ENCODE peak calls at places on chromosomes 2 and 18, in five cellular contexts. R, Q, G, O and W are unnamed samples.

GRCh38 chr18:59593291-59593717 is 103.9 kb downstream of the CCBE1 start:
- DNase-seq in G (no peak), R (no peak), Q (no peak), O (no peak), W (no peak)

GRCh38 chr2:24538720-24539119 is 47.7 kb downstream of the NCOA1 start:
- DNase-seq in R (no peak), O (no peak), Q (no peak), G (peak; percentile 46), W (no peak)

GRCh38 chr2:174331731-174332606 is 2.8 kb upstream of the SP9 start:
- DNase-seq in Q (no peak), G (no peak), R (peak; percentile 23), O (no peak), W (peak; percentile 66)

GRCh38 chr18:56910967-56911366 is 235.9 kb upstream of the BOD1L2 start:
- DNase-seq in Q (no peak), R (no peak), O (peak; percentile 20), G (no peak), W (peak; percentile 28)

GRCh38 chr2:85892216-85892944 is 3.6 kb upstream of the ST3GAL5 start:
- DNase-seq in G (no peak), Q (no peak), O (no peak), R (no peak), W (no peak)

GRCh38 chr2:147910990-147911473 is 66.2 kb downstream of the ACVR2A start:
- DNase-seq in R (peak; percentile 84), O (peak; percentile 82), G (peak; percentile 58), Q (no peak), W (peak; percentile 75)

GRCh38 chr2:235979753-235980459 is 188.3 kb downstream of the GBX2 start:
- DNase-seq in Q (no peak), G (no peak), R (no peak), O (no peak), W (no peak)

GRCh38 chr2:238101891-238102841 is 2.0 kb downstream of the ESPNL start:
- DNase-seq in O (peak; percentile 3), G (no peak), Q (peak; percentile 52), R (no peak), W (no peak)

GRCh38 chr2:225428360-225428759 is 28.9 kb downstream of the NYAP2 start:
- DNase-seq in R (no peak), Q (no peak), O (no peak), G (no peak), W (no peak)

GRCh38 chr2:158994920-158995676 is 26.7 kb downstream of the TANC1 start:
- DNase-seq in R (no peak), O (peak; percentile 67), G (no peak), Q (peak; percentile 39), W (peak; percentile 11)

GRCh38 chr2:50225021-50225928 is 806.7 kb downstream of the NRXN1 start:
- DNase-seq in Q (no peak), G (no peak), R (no peak), O (peak; percentile 9), W (peak; percentile 76)

GRCh38 chr2:240296611-240297552 is 138.6 kb upstream of the GPC1 start:
- DNase-seq in Q (peak; percentile 17), R (no peak), G (no peak), O (no peak), W (no peak)

GRCh38 chr2:205524656-205525055 is 157.6 kb upstream of the NRP2 start:
- DNase-seq in G (no peak), O (no peak), Q (no peak), R (peak; percentile 89), W (no peak)

GRCh38 chr2:17590342-17590911 is 49.9 kb downstream of the VSNL1 start:
- DNase-seq in R (no peak), O (no peak), Q (no peak), G (no peak), W (peak; percentile 46)

GRCh38 chr2:188853307-188853706 is 120.9 kb upstream of the COL3A1 start:
- DNase-seq in O (peak; percentile 59), Q (peak; percentile 41), G (no peak), R (no peak), W (no peak)

GRCh38 chr2:49753344-49753930 is 599.1 kb upstream of the FSHR start:
- DNase-seq in O (peak; percentile 16), G (no peak), R (no peak), Q (no peak), W (no peak)

GRCh38 chr2:62010632-62011276 is 105.3 kb downstream of the COMMD1 start:
- DNase-seq in G (peak; percentile 35), Q (no peak), O (no peak), R (no peak), W (no peak)

GRCh38 chr18:72652990-72653593 is 109.0 kb upstream of the CBLN2 start:
- DNase-seq in G (peak; percentile 25), R (peak; percentile 65), Q (peak; percentile 61), O (peak; percentile 70), W (peak; percentile 80)

GRCh38 chr18:55751476-55751875 is 163.5 kb upstream of the TCF4 start:
- DNase-seq in Q (no peak), G (no peak), R (no peak), O (no peak), W (no peak)

GRCh38 chr18:55748227-55748738 is 160.3 kb upstream of the TCF4 start:
- DNase-seq in O (no peak), G (no peak), Q (no peak), R (no peak), W (no peak)

GRCh38 chr18:55753643-55754255 is 165.8 kb upstream of the TCF4 start:
- DNase-seq in Q (no peak), O (no peak), G (no peak), R (peak; percentile 81), W (no peak)
- TF ChIP-seq EZH2phosphoT487 in Q (no peak), O (no peak), G (no peak), R (no peak), W (no peak)

GRCh38 chr2:160652236-160652635 is 158.6 kb upstream of the RBMS1 start:
- DNase-seq in Q (no peak), R (no peak), O (no peak), G (no peak), W (no peak)

GRCh38 chr2:160647967-160648685 is 154.5 kb upstream of the RBMS1 start:
- DNase-seq in G (no peak), Q (no peak), O (no peak), R (no peak), W (no peak)

GRCh38 chr2:160649698-160650097 is 156.1 kb upstream of the RBMS1 start:
- DNase-seq in R (no peak), Q (no peak), O (no peak), G (no peak), W (no peak)

GRCh38 chr2:160651416-160652200 is 158.0 kb upstream of the RBMS1 start:
- DNase-seq in Q (no peak), O (no peak), R (peak; percentile 39), G (no peak), W (no peak)

DNA sequence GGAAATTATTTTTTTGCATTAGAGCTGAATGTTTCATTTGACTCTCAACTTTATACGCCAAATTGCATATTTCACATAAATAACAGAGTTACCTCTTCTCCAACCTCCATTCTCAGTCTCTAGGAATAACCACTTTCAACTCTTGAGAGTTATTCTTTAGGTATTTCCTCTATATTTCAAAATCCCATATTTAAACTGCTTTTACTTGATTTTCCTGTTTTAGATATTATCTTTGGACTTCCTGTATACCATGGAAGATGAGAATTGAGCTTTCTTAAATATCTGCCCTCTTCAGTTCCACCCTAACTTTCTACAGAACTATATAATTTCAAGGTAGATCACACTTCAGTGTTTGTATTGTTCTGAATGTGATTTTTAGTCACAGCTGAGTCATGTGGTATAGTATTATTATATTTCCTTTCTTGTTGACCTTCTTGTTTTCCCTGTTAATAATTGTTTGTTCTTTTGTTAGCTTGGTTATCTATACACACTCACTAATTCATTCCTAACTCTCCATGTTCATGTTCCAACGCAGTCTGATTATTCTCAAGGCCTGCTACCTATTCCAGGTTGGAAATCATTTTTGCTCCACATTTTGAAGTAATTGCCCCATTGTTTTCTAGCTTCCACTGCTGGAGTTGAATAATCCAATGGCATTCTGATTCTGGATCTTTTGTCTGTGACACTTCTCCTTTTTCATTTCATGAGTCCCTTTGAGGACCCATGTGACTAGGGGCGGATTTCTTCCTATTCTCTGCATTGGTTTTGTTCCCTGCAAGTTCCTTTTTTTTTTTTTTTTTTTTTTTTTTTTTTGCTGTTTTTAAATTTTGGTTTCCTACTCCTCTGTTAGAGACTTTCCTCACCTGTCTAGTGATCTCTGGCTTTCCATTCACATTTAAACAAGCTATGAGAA is 156.8 kb upstream of the RBMS1 start:
- DNase-seq in G (no peak), O (no peak), Q (no peak), R (peak; percentile 88), W (no peak)
- TF ChIP-seq EZH2phosphoT487 in G (no peak), O (no peak), Q (no peak), R (no peak), W (no peak)

DNA sequence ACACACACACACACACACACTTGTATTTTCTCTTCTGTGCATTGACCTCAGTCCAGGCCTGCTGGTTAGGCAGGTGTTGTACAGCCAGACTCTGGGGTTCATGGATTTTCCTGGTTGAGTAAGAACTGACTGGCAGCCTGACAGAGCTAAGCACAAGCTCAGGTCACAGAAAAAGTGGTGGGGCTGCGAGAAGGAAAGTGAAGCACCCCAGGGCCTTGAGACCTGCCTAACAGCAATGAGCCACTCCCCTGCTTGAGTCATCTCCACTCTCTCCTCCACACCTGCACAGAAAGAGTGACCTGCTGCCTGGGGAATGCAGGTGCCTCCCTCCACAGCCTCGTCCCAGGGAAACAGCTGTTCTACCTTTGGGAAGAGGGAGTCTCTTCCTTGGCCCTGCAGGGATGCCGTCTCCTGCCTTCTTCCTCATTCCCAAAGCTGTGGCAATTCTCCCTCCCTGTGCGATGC is 91.4 kb upstream of the LGALSL start:
- DNase-seq in R (peak; percentile 92), Q (no peak), G (no peak), O (peak; percentile 72), W (no peak)
- TF ChIP-seq EZH2phosphoT487 in R (no peak), Q (no peak), G (no peak), O (no peak), W (no peak)

GRCh38 chr2:168565512-168565911 is 109.4 kb downstream of the CERS6 start:
- DNase-seq in G (no peak), O (no peak), Q (no peak), R (no peak), W (no peak)
- TF ChIP-seq EZH2phosphoT487 in G (no peak), O (no peak), Q (no peak), R (no peak), W (no peak)

GRCh38 chr2:220366765-220367164 is 739.3 kb downstream of the SLC4A3 start:
- DNase-seq in R (no peak), Q (no peak), G (no peak), O (no peak), W (no peak)

GRCh38 chr2:220370764-220371163 is 743.3 kb downstream of the SLC4A3 start:
- DNase-seq in G (no peak), R (no peak), Q (no peak), O (no peak), W (no peak)

DNA sequence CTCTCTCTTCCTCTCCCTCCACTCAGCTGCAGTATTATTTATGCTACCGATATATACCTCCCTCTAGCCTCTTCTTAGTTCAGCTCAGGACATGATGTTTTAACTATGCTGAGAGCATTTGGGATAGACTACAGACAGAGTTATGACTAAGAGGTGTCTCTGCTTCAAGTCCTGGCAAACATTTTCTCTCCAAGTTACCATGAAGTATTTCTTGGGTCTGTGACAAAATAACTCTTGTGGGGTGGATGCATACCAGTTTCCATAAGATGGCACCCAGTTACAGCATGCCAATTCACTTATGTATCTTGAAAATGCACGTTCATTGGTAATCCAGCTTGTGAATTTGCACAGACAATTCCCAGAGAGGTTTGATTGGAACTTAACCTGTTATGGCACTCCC is 737.6 kb downstream of the SLC4A3 start:
- DNase-seq in G (no peak), Q (no peak), R (no peak), O (no peak), W (no peak)
- TF ChIP-seq EZH2phosphoT487 in G (no peak), Q (no peak), R (no peak), O (no peak), W (no peak)